ENCODE peak calls at places on chromosomes 16 and 17, in six cellular contexts. One of them, this sample, is unnamed. For H3K27me3, the result is how much of the 10 kb centered on the place peaks cover.

GRCh38 chr16:67922740-67923139 is 8.9 kb downstream of the CTRL start:
- DNase-seq in tibial artery: no peak
- DNase-seq in CD8-positive, alpha-beta memory T cell: no peak
- DNase-seq in pancreas: no peak
- DNase-seq in endodermal cell: no peak
- DNase-seq in keratinocyte: no peak
- DNase-seq in this sample: no peak

GRCh38 chr16:71648162-71648561 is 22.2 kb downstream of the MARVELD3 start:
- DNase-seq in CD8-positive, alpha-beta memory T cell: no peak
- DNase-seq in keratinocyte: no peak
- DNase-seq in pancreas: no peak
- DNase-seq in endodermal cell: no peak
- DNase-seq in tibial artery: no peak
- DNase-seq in this sample: no peak

GRCh38 chr16:50548659-50549560 is 714 bp downstream of the NKD1 start:
- DNase-seq in endodermal cell: no peak
- DNase-seq in keratinocyte: no peak
- DNase-seq in pancreas: peak
- DNase-seq in CD8-positive, alpha-beta memory T cell: peak
- DNase-seq in tibial artery: no peak
- DNase-seq in this sample: no peak

GRCh38 chr17:78484300-78485159 is 92.7 kb downstream of the DNAH17 start:
- DNase-seq in CD8-positive, alpha-beta memory T cell: peak
- DNase-seq in tibial artery: no peak
- DNase-seq in pancreas: no peak
- DNase-seq in keratinocyte: no peak
- DNase-seq in endodermal cell: peak
- DNase-seq in this sample: peak

GRCh38 chr17:40341808-40342574 is 22.5 kb downstream of the GJD3 start:
- DNase-seq in CD8-positive, alpha-beta memory T cell: no peak
- DNase-seq in keratinocyte: no peak
- DNase-seq in tibial artery: peak
- DNase-seq in endodermal cell: peak
- DNase-seq in pancreas: peak
- DNase-seq in this sample: peak

GRCh38 chr17:33968350-33969044 is 286.6 kb upstream of the CCL2 start:
- DNase-seq in pancreas: no peak
- DNase-seq in tibial artery: no peak
- DNase-seq in endodermal cell: peak
- DNase-seq in keratinocyte: no peak
- DNase-seq in CD8-positive, alpha-beta memory T cell: no peak
- DNase-seq in this sample: no peak

GRCh38 chr17:28327709-28328108 is 7.6 kb downstream of the IFT20 start:
- DNase-seq in endodermal cell: peak
- DNase-seq in tibial artery: no peak
- DNase-seq in CD8-positive, alpha-beta memory T cell: no peak
- DNase-seq in keratinocyte: no peak
- DNase-seq in pancreas: no peak
- DNase-seq in this sample: no peak

GRCh38 chr17:81512984-81513668 is 527 bp upstream of the ACTG1 start:
- DNase-seq in keratinocyte: no peak
- DNase-seq in CD8-positive, alpha-beta memory T cell: peak
- DNase-seq in tibial artery: peak
- DNase-seq in pancreas: peak
- DNase-seq in endodermal cell: peak
- DNase-seq in this sample: peak

GRCh38 chr17:63854709-63855108 is 12.2 kb upstream of the SMARCD2 start:
- DNase-seq in keratinocyte: no peak
- DNase-seq in tibial artery: no peak
- DNase-seq in endodermal cell: no peak
- DNase-seq in pancreas: no peak
- DNase-seq in CD8-positive, alpha-beta memory T cell: no peak
- DNase-seq in this sample: no peak

GRCh38 chr17:38874505-38875419 is 4.9 kb downstream of the LASP1 start:
- DNase-seq in tibial artery: peak
- DNase-seq in keratinocyte: no peak
- DNase-seq in CD8-positive, alpha-beta memory T cell: no peak
- DNase-seq in pancreas: no peak
- DNase-seq in endodermal cell: peak
- DNase-seq in this sample: no peak

GRCh38 chr16:671353-672131 is 3.6 kb downstream of the RHOT2 start:
- DNase-seq in pancreas: no peak
- DNase-seq in endodermal cell: no peak
- DNase-seq in tibial artery: no peak
- DNase-seq in CD8-positive, alpha-beta memory T cell: no peak
- DNase-seq in keratinocyte: no peak
- DNase-seq in this sample: no peak

GRCh38 chr16:668519-669171 is 713 bp downstream of the RHOT2 start:
- DNase-seq in tibial artery: no peak
- DNase-seq in pancreas: no peak
- DNase-seq in endodermal cell: no peak
- DNase-seq in CD8-positive, alpha-beta memory T cell: no peak
- DNase-seq in keratinocyte: no peak
- DNase-seq in this sample: no peak

GRCh38 chr16:670485-671352 is 2.8 kb downstream of the RHOT2 start:
- DNase-seq in keratinocyte: no peak
- DNase-seq in CD8-positive, alpha-beta memory T cell: no peak
- DNase-seq in endodermal cell: no peak
- DNase-seq in pancreas: no peak
- DNase-seq in tibial artery: no peak
- DNase-seq in this sample: no peak

GRCh38 chr16:667780-668518 is at the start of gene RHOT2:
- DNase-seq in CD8-positive, alpha-beta memory T cell: peak
- DNase-seq in endodermal cell: peak
- DNase-seq in pancreas: peak
- DNase-seq in tibial artery: peak
- DNase-seq in keratinocyte: no peak
- DNase-seq in this sample: peak

DNA sequence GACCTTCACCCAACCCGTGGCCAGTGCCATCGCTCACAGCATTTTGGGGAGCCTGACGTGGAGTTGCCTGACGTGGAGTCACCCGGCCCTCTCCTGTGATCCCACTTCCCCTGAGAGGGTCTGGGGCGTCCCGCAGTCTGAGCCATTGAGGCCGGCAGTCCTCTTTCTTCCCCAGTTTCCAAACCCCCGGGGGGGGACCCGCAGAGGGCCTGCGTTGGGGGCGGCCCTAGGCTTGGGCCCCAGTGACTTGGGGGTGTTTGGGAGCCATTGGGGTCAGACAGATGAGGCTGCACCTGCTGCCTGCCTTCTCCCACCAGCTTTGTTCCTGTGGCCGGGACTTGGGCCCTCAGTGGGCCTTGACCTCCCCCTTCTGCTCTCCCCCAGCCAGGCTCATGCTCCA is 1.7 kb downstream of the RHOT2 start:
- DNase-seq in endodermal cell: no peak
- DNase-seq in CD8-positive, alpha-beta memory T cell: no peak
- DNase-seq in tibial artery: no peak
- DNase-seq in keratinocyte: no peak
- DNase-seq in pancreas: no peak
- DNase-seq in this sample: no peak
- H3K4me3 ChIP-seq in endodermal cell: no peak
- H3K4me3 ChIP-seq in CD8-positive, alpha-beta memory T cell: no peak
- H3K4me3 ChIP-seq in tibial artery: no peak
- H3K4me3 ChIP-seq in keratinocyte: no peak
- H3K4me3 ChIP-seq in pancreas: no peak
- H3K4me3 ChIP-seq in this sample: no peak

DNA sequence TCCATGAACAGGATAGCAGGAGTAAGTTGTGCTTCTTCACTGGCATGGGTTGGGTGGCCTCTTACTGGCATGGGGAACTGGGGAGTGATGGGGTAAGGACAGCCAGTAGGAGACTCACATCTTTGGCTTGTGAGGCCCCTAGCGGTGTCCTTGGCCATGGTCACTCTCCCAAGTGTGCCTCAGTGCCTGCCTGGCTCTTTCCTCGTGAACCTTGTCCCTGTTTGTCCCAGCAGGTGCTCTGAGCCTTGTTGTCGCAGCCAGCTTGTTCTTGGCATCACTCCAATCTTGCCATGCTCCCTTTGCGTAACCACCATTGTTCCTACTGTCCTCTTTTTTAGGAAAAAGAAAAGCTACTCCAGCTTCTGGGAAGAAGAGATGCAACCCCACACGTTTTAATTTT is 53.6 kb upstream of the SDK2 start:
- DNase-seq in keratinocyte: no peak
- DNase-seq in endodermal cell: peak
- DNase-seq in tibial artery: no peak
- DNase-seq in pancreas: no peak
- DNase-seq in CD8-positive, alpha-beta memory T cell: no peak
- DNase-seq in this sample: no peak
- H3K27me3 ChIP-seq in keratinocyte: under half
- H3K27me3 ChIP-seq in endodermal cell: under half
- H3K27me3 ChIP-seq in tibial artery: under half
- H3K27me3 ChIP-seq in pancreas: under half
- H3K27me3 ChIP-seq in CD8-positive, alpha-beta memory T cell: under half
- H3K27me3 ChIP-seq in this sample: under half

GRCh38 chr17:45263477-45263860 is 1.6 kb upstream of the SPATA32 start:
- DNase-seq in keratinocyte: no peak
- DNase-seq in pancreas: no peak
- DNase-seq in CD8-positive, alpha-beta memory T cell: no peak
- DNase-seq in endodermal cell: no peak
- DNase-seq in tibial artery: no peak
- DNase-seq in this sample: no peak
- H3K4me3 ChIP-seq in keratinocyte: no peak
- H3K4me3 ChIP-seq in pancreas: no peak
- H3K4me3 ChIP-seq in CD8-positive, alpha-beta memory T cell: no peak
- H3K4me3 ChIP-seq in endodermal cell: no peak
- H3K4me3 ChIP-seq in tibial artery: no peak
- H3K4me3 ChIP-seq in this sample: no peak

DNA sequence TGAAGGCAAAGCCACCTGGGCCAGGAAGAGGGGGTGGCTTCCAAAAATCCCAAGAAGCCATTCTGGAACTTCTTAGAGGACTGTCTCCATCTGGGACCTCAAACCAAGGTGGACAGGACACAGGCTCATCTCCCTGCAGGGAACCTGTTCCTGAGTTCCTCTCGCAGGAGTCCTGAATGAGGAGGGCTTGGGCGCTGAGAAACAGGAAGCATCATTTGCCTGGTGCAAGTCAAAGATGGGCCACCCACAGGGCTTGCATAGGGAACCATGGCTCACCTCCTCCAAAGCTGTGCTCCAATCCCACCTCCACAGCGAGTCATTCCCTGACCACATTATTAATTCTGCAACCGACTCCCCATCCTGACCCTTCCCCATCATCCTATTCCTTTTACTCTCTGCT is 55.0 kb upstream of the RPL38 start:
- DNase-seq in tibial artery: peak
- DNase-seq in pancreas: no peak
- DNase-seq in endodermal cell: no peak
- DNase-seq in CD8-positive, alpha-beta memory T cell: no peak
- DNase-seq in keratinocyte: no peak
- DNase-seq in this sample: no peak
- H3K27me3 ChIP-seq in tibial artery: under half
- H3K27me3 ChIP-seq in pancreas: under half
- H3K27me3 ChIP-seq in endodermal cell: under half
- H3K27me3 ChIP-seq in CD8-positive, alpha-beta memory T cell: under half
- H3K27me3 ChIP-seq in keratinocyte: under half
- H3K27me3 ChIP-seq in this sample: under half